ENCODE peak calls at places on chromosomes 3 and 15, in ten cellular contexts. One of them, this sample, is unnamed.

GRCh38 chr3:37537914-37538691 is 323.6 kb upstream of the CTDSPL start:
- DNase-seq in colonic mucosa: no peak
- DNase-seq in ELR: no peak
- DNase-seq in cardiac fibroblast: no peak
- DNase-seq in central memory CD8-positive, alpha-beta T cell: no peak
- DNase-seq in mesendoderm: peak; percentile 22
- DNase-seq in effector memory CD8-positive, alpha-beta T cell: no peak
- DNase-seq in MCF 10A: no peak
- DNase-seq in Daoy: no peak
- DNase-seq in CD8-positive, alpha-beta memory T cell: no peak
- DNase-seq in this sample: no peak

GRCh38 chr3:131110087-131110486 is 83.4 kb downstream of the NEK11 start:
- DNase-seq in colonic mucosa: no peak
- DNase-seq in ELR: peak; percentile 64
- DNase-seq in cardiac fibroblast: peak; percentile 82
- DNase-seq in central memory CD8-positive, alpha-beta T cell: no peak
- DNase-seq in mesendoderm: peak; percentile 3
- DNase-seq in effector memory CD8-positive, alpha-beta T cell: no peak
- DNase-seq in MCF 10A: no peak
- DNase-seq in Daoy: peak; percentile 71
- DNase-seq in CD8-positive, alpha-beta memory T cell: no peak
- DNase-seq in this sample: no peak

GRCh38 chr3:106635271-106635670 is 742.0 kb upstream of the CCDC54 start:
- DNase-seq in colonic mucosa: no peak
- DNase-seq in ELR: peak; percentile 84
- DNase-seq in cardiac fibroblast: peak; percentile 91
- DNase-seq in central memory CD8-positive, alpha-beta T cell: no peak
- DNase-seq in mesendoderm: no peak
- DNase-seq in effector memory CD8-positive, alpha-beta T cell: no peak
- DNase-seq in MCF 10A: peak; percentile 61
- DNase-seq in Daoy: peak; percentile 77
- DNase-seq in CD8-positive, alpha-beta memory T cell: no peak
- DNase-seq in this sample: no peak

GRCh38 chr3:172696357-172696756 is 14.5 kb downstream of the NCEH1 start:
- DNase-seq in colonic mucosa: peak; percentile 46
- DNase-seq in ELR: no peak
- DNase-seq in cardiac fibroblast: no peak
- DNase-seq in central memory CD8-positive, alpha-beta T cell: no peak
- DNase-seq in mesendoderm: no peak
- DNase-seq in effector memory CD8-positive, alpha-beta T cell: no peak
- DNase-seq in MCF 10A: no peak
- DNase-seq in Daoy: no peak
- DNase-seq in CD8-positive, alpha-beta memory T cell: no peak
- DNase-seq in this sample: no peak

GRCh38 chr3:45684327-45684892 is 4.8 kb upstream of the SACM1L start:
- DNase-seq in colonic mucosa: no peak
- DNase-seq in ELR: no peak
- DNase-seq in cardiac fibroblast: no peak
- DNase-seq in central memory CD8-positive, alpha-beta T cell: no peak
- DNase-seq in mesendoderm: no peak
- DNase-seq in effector memory CD8-positive, alpha-beta T cell: no peak
- DNase-seq in MCF 10A: no peak
- DNase-seq in Daoy: no peak
- DNase-seq in CD8-positive, alpha-beta memory T cell: no peak
- DNase-seq in this sample: no peak

GRCh38 chr3:135262441-135262840 is 467.4 kb downstream of the EPHB1 start:
- DNase-seq in colonic mucosa: no peak
- DNase-seq in ELR: no peak
- DNase-seq in cardiac fibroblast: no peak
- DNase-seq in central memory CD8-positive, alpha-beta T cell: no peak
- DNase-seq in mesendoderm: no peak
- DNase-seq in effector memory CD8-positive, alpha-beta T cell: no peak
- DNase-seq in MCF 10A: no peak
- DNase-seq in Daoy: no peak
- DNase-seq in CD8-positive, alpha-beta memory T cell: no peak
- DNase-seq in this sample: no peak

GRCh38 chr3:57627976-57628375 is 30.8 kb upstream of the ARF4 start:
- DNase-seq in colonic mucosa: no peak
- DNase-seq in ELR: no peak
- DNase-seq in cardiac fibroblast: no peak
- DNase-seq in central memory CD8-positive, alpha-beta T cell: no peak
- DNase-seq in mesendoderm: no peak
- DNase-seq in effector memory CD8-positive, alpha-beta T cell: no peak
- DNase-seq in MCF 10A: no peak
- DNase-seq in Daoy: no peak
- DNase-seq in CD8-positive, alpha-beta memory T cell: no peak
- DNase-seq in this sample: no peak

GRCh38 chr3:38489766-38490165 is 6.4 kb upstream of the EXOG start:
- DNase-seq in colonic mucosa: no peak
- DNase-seq in ELR: no peak
- DNase-seq in cardiac fibroblast: no peak
- DNase-seq in central memory CD8-positive, alpha-beta T cell: no peak
- DNase-seq in mesendoderm: no peak
- DNase-seq in effector memory CD8-positive, alpha-beta T cell: no peak
- DNase-seq in MCF 10A: no peak
- DNase-seq in Daoy: no peak
- DNase-seq in CD8-positive, alpha-beta memory T cell: no peak
- DNase-seq in this sample: no peak

GRCh38 chr3:57026918-57027317 is 33.5 kb upstream of the SPATA12 start:
- DNase-seq in colonic mucosa: peak; percentile 36
- DNase-seq in ELR: peak; percentile 24
- DNase-seq in cardiac fibroblast: peak; percentile 29
- DNase-seq in central memory CD8-positive, alpha-beta T cell: no peak
- DNase-seq in mesendoderm: no peak
- DNase-seq in effector memory CD8-positive, alpha-beta T cell: no peak
- DNase-seq in MCF 10A: peak; percentile 49
- DNase-seq in Daoy: peak; percentile 26
- DNase-seq in CD8-positive, alpha-beta memory T cell: no peak
- DNase-seq in this sample: no peak

GRCh38 chr3:17052348-17052747 is 167.6 kb downstream of the PLCL2 start:
- DNase-seq in colonic mucosa: no peak
- DNase-seq in ELR: no peak
- DNase-seq in cardiac fibroblast: no peak
- DNase-seq in central memory CD8-positive, alpha-beta T cell: no peak
- DNase-seq in mesendoderm: no peak
- DNase-seq in effector memory CD8-positive, alpha-beta T cell: no peak
- DNase-seq in MCF 10A: no peak
- DNase-seq in Daoy: no peak
- DNase-seq in CD8-positive, alpha-beta memory T cell: no peak
- DNase-seq in this sample: no peak

GRCh38 chr15:95417761-95418160 is 912.7 kb upstream of the NR2F2 start:
- DNase-seq in colonic mucosa: no peak
- DNase-seq in ELR: no peak
- DNase-seq in cardiac fibroblast: no peak
- DNase-seq in central memory CD8-positive, alpha-beta T cell: no peak
- DNase-seq in mesendoderm: no peak
- DNase-seq in effector memory CD8-positive, alpha-beta T cell: no peak
- DNase-seq in MCF 10A: no peak
- DNase-seq in Daoy: no peak
- DNase-seq in CD8-positive, alpha-beta memory T cell: no peak
- DNase-seq in this sample: no peak

GRCh38 chr3:123327956-123328850 is 120.7 kb downstream of the ADCY5 start:
- DNase-seq in colonic mucosa: no peak
- DNase-seq in ELR: no peak
- DNase-seq in cardiac fibroblast: no peak
- DNase-seq in central memory CD8-positive, alpha-beta T cell: no peak
- DNase-seq in mesendoderm: no peak
- DNase-seq in effector memory CD8-positive, alpha-beta T cell: no peak
- DNase-seq in MCF 10A: no peak
- DNase-seq in Daoy: no peak
- DNase-seq in CD8-positive, alpha-beta memory T cell: no peak
- DNase-seq in this sample: no peak

GRCh38 chr3:172104471-172105072 is 65.2 kb downstream of the FNDC3B start:
- DNase-seq in colonic mucosa: no peak
- DNase-seq in ELR: no peak
- DNase-seq in cardiac fibroblast: peak; percentile 49
- DNase-seq in central memory CD8-positive, alpha-beta T cell: no peak
- DNase-seq in mesendoderm: peak; percentile 89
- DNase-seq in effector memory CD8-positive, alpha-beta T cell: no peak
- DNase-seq in MCF 10A: no peak
- DNase-seq in Daoy: peak; percentile 64
- DNase-seq in CD8-positive, alpha-beta memory T cell: no peak
- DNase-seq in this sample: no peak

GRCh38 chr3:129605593-129606521 is 619 bp downstream of the PLXND1 start:
- DNase-seq in colonic mucosa: no peak
- DNase-seq in ELR: peak; percentile 54
- DNase-seq in cardiac fibroblast: peak; percentile 67
- DNase-seq in central memory CD8-positive, alpha-beta T cell: peak; percentile 42
- DNase-seq in mesendoderm: peak; percentile 82
- DNase-seq in effector memory CD8-positive, alpha-beta T cell: peak; percentile 52
- DNase-seq in MCF 10A: no peak
- DNase-seq in Daoy: peak; percentile 76
- DNase-seq in CD8-positive, alpha-beta memory T cell: peak; percentile 29
- DNase-seq in this sample: no peak

GRCh38 chr3:160869825-160870224 is 113.8 kb downstream of the PPM1L start:
- DNase-seq in colonic mucosa: no peak
- DNase-seq in ELR: no peak
- DNase-seq in cardiac fibroblast: no peak
- DNase-seq in central memory CD8-positive, alpha-beta T cell: no peak
- DNase-seq in mesendoderm: no peak
- DNase-seq in effector memory CD8-positive, alpha-beta T cell: no peak
- DNase-seq in MCF 10A: peak; percentile 91
- DNase-seq in Daoy: no peak
- DNase-seq in CD8-positive, alpha-beta memory T cell: no peak
- DNase-seq in this sample: no peak

GRCh38 chr15:60751985-60752952 is 273.3 kb upstream of the ICE2 start:
- DNase-seq in colonic mucosa: peak; percentile 27
- DNase-seq in ELR: no peak
- DNase-seq in cardiac fibroblast: peak; percentile 95
- DNase-seq in central memory CD8-positive, alpha-beta T cell: no peak
- DNase-seq in mesendoderm: no peak
- DNase-seq in effector memory CD8-positive, alpha-beta T cell: no peak
- DNase-seq in MCF 10A: no peak
- DNase-seq in Daoy: peak; percentile 48
- DNase-seq in CD8-positive, alpha-beta memory T cell: no peak
- DNase-seq in this sample: peak; percentile 88

GRCh38 chr15:34999906-35000305 is 11.8 kb upstream of the ZNF770 start:
- DNase-seq in colonic mucosa: no peak
- DNase-seq in ELR: peak; percentile 12
- DNase-seq in cardiac fibroblast: peak; percentile 81
- DNase-seq in central memory CD8-positive, alpha-beta T cell: no peak
- DNase-seq in mesendoderm: no peak
- DNase-seq in effector memory CD8-positive, alpha-beta T cell: no peak
- DNase-seq in MCF 10A: no peak
- DNase-seq in Daoy: peak; percentile 37
- DNase-seq in CD8-positive, alpha-beta memory T cell: no peak
- DNase-seq in this sample: no peak

GRCh38 chr15:65184305-65184943 is 718 bp downstream of the CLPX start:
- DNase-seq in colonic mucosa: peak; percentile 63
- DNase-seq in ELR: peak; percentile 79
- DNase-seq in cardiac fibroblast: peak; percentile 65
- DNase-seq in central memory CD8-positive, alpha-beta T cell: peak; percentile 18
- DNase-seq in mesendoderm: peak; percentile 78
- DNase-seq in effector memory CD8-positive, alpha-beta T cell: peak; percentile 15
- DNase-seq in MCF 10A: peak; percentile 69
- DNase-seq in Daoy: peak; percentile 54
- DNase-seq in CD8-positive, alpha-beta memory T cell: peak; percentile 16
- DNase-seq in this sample: peak; percentile 86

GRCh38 chr3:150806436-150806835 is 43.5 kb upstream of the SIAH2 start:
- DNase-seq in colonic mucosa: no peak
- DNase-seq in ELR: no peak
- DNase-seq in cardiac fibroblast: no peak
- DNase-seq in central memory CD8-positive, alpha-beta T cell: no peak
- DNase-seq in mesendoderm: peak; percentile 77
- DNase-seq in effector memory CD8-positive, alpha-beta T cell: no peak
- DNase-seq in MCF 10A: no peak
- DNase-seq in Daoy: no peak
- DNase-seq in CD8-positive, alpha-beta memory T cell: no peak
- DNase-seq in this sample: no peak

GRCh38 chr3:58084788-58085543 is 76.7 kb downstream of the FLNB start:
- DNase-seq in colonic mucosa: no peak
- DNase-seq in ELR: no peak
- DNase-seq in cardiac fibroblast: no peak
- DNase-seq in central memory CD8-positive, alpha-beta T cell: no peak
- DNase-seq in mesendoderm: no peak
- DNase-seq in effector memory CD8-positive, alpha-beta T cell: no peak
- DNase-seq in MCF 10A: no peak
- DNase-seq in Daoy: no peak
- DNase-seq in CD8-positive, alpha-beta memory T cell: no peak
- DNase-seq in this sample: no peak

GRCh38 chr3:10263549-10264363 is 15.5 kb downstream of the TATDN2 start:
- DNase-seq in colonic mucosa: no peak
- DNase-seq in ELR: peak; percentile 61
- DNase-seq in cardiac fibroblast: peak; percentile 57
- DNase-seq in central memory CD8-positive, alpha-beta T cell: peak; percentile 37
- DNase-seq in mesendoderm: peak; percentile 85
- DNase-seq in effector memory CD8-positive, alpha-beta T cell: peak; percentile 48
- DNase-seq in MCF 10A: peak; percentile 38
- DNase-seq in Daoy: peak; percentile 8
- DNase-seq in CD8-positive, alpha-beta memory T cell: peak; percentile 40
- DNase-seq in this sample: peak; percentile 57

GRCh38 chr3:112333002-112333385 is at the start of gene CD200:
- DNase-seq in colonic mucosa: peak; percentile 76
- DNase-seq in ELR: peak; percentile 58
- DNase-seq in cardiac fibroblast: peak; percentile 62
- DNase-seq in central memory CD8-positive, alpha-beta T cell: no peak
- DNase-seq in mesendoderm: peak; percentile 89
- DNase-seq in effector memory CD8-positive, alpha-beta T cell: peak; percentile 20
- DNase-seq in MCF 10A: peak; percentile 13
- DNase-seq in Daoy: peak; percentile 60
- DNase-seq in CD8-positive, alpha-beta memory T cell: peak; percentile 22
- DNase-seq in this sample: peak; percentile 79

GRCh38 chr3:169112153-169112892 is 551.2 kb downstream of the MECOM start:
- DNase-seq in colonic mucosa: no peak
- DNase-seq in ELR: peak; percentile 96
- DNase-seq in cardiac fibroblast: peak; percentile 93
- DNase-seq in central memory CD8-positive, alpha-beta T cell: no peak
- DNase-seq in mesendoderm: peak; percentile 65
- DNase-seq in effector memory CD8-positive, alpha-beta T cell: no peak
- DNase-seq in MCF 10A: peak; percentile 31
- DNase-seq in Daoy: peak; percentile 80
- DNase-seq in CD8-positive, alpha-beta memory T cell: no peak
- DNase-seq in this sample: no peak

GRCh38 chr3:161268601-161269000 is 47.5 kb downstream of the NMD3 start:
- DNase-seq in colonic mucosa: no peak
- DNase-seq in ELR: no peak
- DNase-seq in cardiac fibroblast: no peak
- DNase-seq in central memory CD8-positive, alpha-beta T cell: no peak
- DNase-seq in mesendoderm: no peak
- DNase-seq in effector memory CD8-positive, alpha-beta T cell: no peak
- DNase-seq in MCF 10A: no peak
- DNase-seq in Daoy: no peak
- DNase-seq in CD8-positive, alpha-beta memory T cell: no peak
- DNase-seq in this sample: no peak

GRCh38 chr15:55916666-55917409 is 76.6 kb downstream of the NEDD4 start:
- DNase-seq in colonic mucosa: no peak
- DNase-seq in ELR: peak; percentile 87
- DNase-seq in cardiac fibroblast: peak; percentile 80
- DNase-seq in central memory CD8-positive, alpha-beta T cell: no peak
- DNase-seq in mesendoderm: no peak
- DNase-seq in effector memory CD8-positive, alpha-beta T cell: no peak
- DNase-seq in MCF 10A: peak; percentile 74
- DNase-seq in Daoy: peak; percentile 78
- DNase-seq in CD8-positive, alpha-beta memory T cell: no peak
- DNase-seq in this sample: no peak

GRCh38 chr15:40421246-40422157 is 15.9 kb downstream of the IVD start:
- DNase-seq in colonic mucosa: peak; percentile 89
- DNase-seq in ELR: peak; percentile 72
- DNase-seq in cardiac fibroblast: peak; percentile 75
- DNase-seq in central memory CD8-positive, alpha-beta T cell: peak; percentile 68
- DNase-seq in mesendoderm: peak; percentile 77
- DNase-seq in effector memory CD8-positive, alpha-beta T cell: peak; percentile 80
- DNase-seq in MCF 10A: peak; percentile 68
- DNase-seq in Daoy: peak; percentile 76
- DNase-seq in CD8-positive, alpha-beta memory T cell: peak; percentile 70
- DNase-seq in this sample: peak; percentile 85

GRCh38 chr3:113249111-113249510 is 37.8 kb downstream of the BOC start:
- DNase-seq in colonic mucosa: no peak
- DNase-seq in ELR: peak; percentile 88
- DNase-seq in cardiac fibroblast: peak; percentile 83
- DNase-seq in central memory CD8-positive, alpha-beta T cell: no peak
- DNase-seq in mesendoderm: no peak
- DNase-seq in effector memory CD8-positive, alpha-beta T cell: no peak
- DNase-seq in MCF 10A: peak; percentile 41
- DNase-seq in Daoy: peak; percentile 78
- DNase-seq in CD8-positive, alpha-beta memory T cell: no peak
- DNase-seq in this sample: peak; percentile 74

GRCh38 chr3:184751204-184751809 is 39.4 kb upstream of the MAGEF1 start:
- DNase-seq in colonic mucosa: no peak
- DNase-seq in ELR: no peak
- DNase-seq in cardiac fibroblast: no peak
- DNase-seq in central memory CD8-positive, alpha-beta T cell: no peak
- DNase-seq in mesendoderm: peak; percentile 75
- DNase-seq in effector memory CD8-positive, alpha-beta T cell: no peak
- DNase-seq in MCF 10A: no peak
- DNase-seq in Daoy: no peak
- DNase-seq in CD8-positive, alpha-beta memory T cell: no peak
- DNase-seq in this sample: no peak